ENCODE peak calls at places on chromosomes 6 and 20, in eight cellular contexts. V, T, G, C, S, M, P and A are unnamed samples.

GRCh38 chr20:51529027-51529749 is 13.3 kb downstream of the NFATC2 start:
- DNase-seq in V (no peak), T (no peak), G (no peak), C (no peak), S (no peak), M (no peak), P (no peak), A (no peak)

GRCh38 chr20:278181-278580 is 12.4 kb downstream of the C20orf96 start:
- DNase-seq in V (no peak), T (no peak), G (no peak), C (no peak), S (no peak), M (no peak), P (no peak), A (no peak)

GRCh38 chr6:35051393-35051792 is 89.7 kb downstream of the TCP11 start:
- DNase-seq in V (no peak), T (no peak), G (no peak), C (no peak), S (no peak), M (no peak), P (no peak), A (no peak)

GRCh38 chr20:41094656-41095055 is 42.7 kb upstream of the PLCG1 start:
- DNase-seq in V (no peak), T (no peak), G (no peak), C (no peak), S (no peak), M (no peak), P (no peak), A (no peak)

GRCh38 chr20:16175322-16175721 is 397.9 kb downstream of the KIF16B start:
- DNase-seq in V (no peak), T (no peak), G (no peak), C (no peak), S (no peak), M (no peak), P (no peak), A (no peak)

GRCh38 chr6:147449405-147450161 is 58.9 kb upstream of the SAMD5 start:
- DNase-seq in V (no peak), T (no peak), G (no peak), C (no peak), S (no peak), M (no peak), P (no peak), A (no peak)

GRCh38 chr6:15620616-15621015 is 42.2 kb downstream of the DTNBP1 start:
- DNase-seq in V (no peak), T (no peak), G (no peak), C (no peak), S (no peak), M (no peak), P (no peak), A (no peak)

GRCh38 chr6:19802656-19803055 is 34.5 kb upstream of the ID4 start:
- DNase-seq in V (no peak), T (no peak), G (no peak), C (no peak), S (no peak), M (no peak), P (no peak), A (no peak)

GRCh38 chr6:123925360-123925759 is 121.7 kb downstream of the NKAIN2 start:
- DNase-seq in V (no peak), T (no peak), G (no peak), C (no peak), S (no peak), M (no peak), P (no peak), A (peak; percentile 66)

GRCh38 chr6:149910721-149911151 is 12.2 kb downstream of the RAET1G start:
- DNase-seq in V (no peak), T (no peak), G (no peak), C (no peak), S (no peak), M (no peak), P (no peak), A (no peak)

GRCh38 chr6:149964243-149965190 is 774 bp downstream of the ULBP1 start:
- DNase-seq in V (no peak), T (no peak), G (no peak), C (no peak), S (peak; percentile 62), M (no peak), P (no peak), A (no peak)

GRCh38 chr20:50146732-50147662 is 6.5 kb downstream of the PEDS1 start:
- DNase-seq in V (peak; percentile 53), T (peak; percentile 88), G (no peak), C (peak; percentile 56), S (peak; percentile 71), M (no peak), P (peak; percentile 78), A (peak; percentile 81)

GRCh38 chr20:1338096-1338495 is 9.2 kb upstream of the SDCBP2 start:
- DNase-seq in V (no peak), T (no peak), G (no peak), C (no peak), S (no peak), M (no peak), P (no peak), A (no peak)

GRCh38 chr6:19268117-19268516 is 569.1 kb upstream of the ID4 start:
- DNase-seq in V (no peak), T (no peak), G (no peak), C (no peak), S (no peak), M (no peak), P (no peak), A (no peak)

GRCh38 chr6:93746892-93747291 is 327.5 kb upstream of the EPHA7 start:
- DNase-seq in V (no peak), T (no peak), G (no peak), C (no peak), S (no peak), M (no peak), P (no peak), A (no peak)

GRCh38 chr20:37969949-37970855 is 63.1 kb downstream of the TTI1 start:
- DNase-seq in V (no peak), T (no peak), G (no peak), C (no peak), S (no peak), M (no peak), P (no peak), A (peak; percentile 62)

GRCh38 chr20:62735331-62735821 is 26.7 kb downstream of the NTSR1 start:
- DNase-seq in V (no peak), T (no peak), G (no peak), C (no peak), S (no peak), M (peak; percentile 2), P (peak; percentile 44), A (no peak)

GRCh38 chr6:26554669-26555504 is 16.7 kb downstream of the HMGN4 start:
- DNase-seq in V (no peak), T (peak; percentile 49), G (peak; percentile 74), C (peak; percentile 34), S (no peak), M (no peak), P (no peak), A (peak; percentile 53)

GRCh38 chr20:461254-462198 is 807 bp downstream of the TBC1D20 start:
- DNase-seq in V (peak; percentile 31), T (peak; percentile 45), G (peak; percentile 57), C (peak; percentile 58), S (peak; percentile 77), M (peak; percentile 65), P (peak; percentile 72), A (peak; percentile 42)

GRCh38 chr6:247353-247752 is 44.9 kb upstream of the DUSP22 start:
- DNase-seq in V (no peak), T (no peak), G (no peak), C (no peak), S (no peak), M (no peak), P (no peak), A (no peak)

GRCh38 chr6:118207947-118208346 is 300.9 kb downstream of the SLC35F1 start:
- DNase-seq in V (no peak), T (no peak), G (no peak), C (no peak), S (no peak), M (no peak), P (no peak), A (no peak)

GRCh38 chr6:117441824-117442264 is 16.1 kb upstream of the ROS1 start:
- DNase-seq in V (no peak), T (no peak), G (peak; percentile 82), C (no peak), S (no peak), M (no peak), P (no peak), A (peak; percentile 95)

DNA sequence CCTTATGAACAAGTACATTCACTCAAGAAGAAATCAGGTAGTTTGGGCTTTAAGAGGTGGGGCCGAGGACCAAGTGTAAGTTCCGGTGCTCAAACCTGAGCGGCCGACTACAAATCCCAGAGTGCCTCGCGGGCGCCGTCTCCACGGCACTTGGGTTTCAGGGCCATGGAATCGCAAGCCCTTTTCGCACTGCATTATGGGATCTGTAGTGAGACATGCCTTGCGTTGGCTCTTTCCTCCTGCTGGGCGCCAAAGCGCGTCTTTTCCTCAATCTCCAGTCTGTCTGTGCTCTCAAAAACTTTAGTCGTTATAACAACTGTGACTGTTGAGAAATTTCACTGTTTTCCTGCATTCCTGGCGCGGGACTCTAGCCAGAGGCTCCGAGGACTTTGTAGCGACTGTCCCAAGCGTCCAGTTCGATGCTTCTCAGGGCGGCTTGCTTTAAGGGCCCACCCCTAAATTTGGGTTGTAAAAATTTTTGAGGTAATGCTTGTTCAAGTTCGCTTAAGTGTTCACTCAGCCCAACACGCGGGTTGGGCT is 408 bp upstream of the FBXO9 start:
- DNase-seq in V (peak; percentile 98), T (peak; percentile 98), G (peak; percentile 96), C (peak; percentile 97), S (peak; percentile 97), M (peak; percentile 98), P (peak; percentile 98), A (peak; percentile 98)
- TF ChIP-seq CTCF in V (no peak), T (no peak), G (no peak), C (peak; percentile 10), S (peak; percentile 11), M (no peak), P (no peak), A (no peak)

DNA sequence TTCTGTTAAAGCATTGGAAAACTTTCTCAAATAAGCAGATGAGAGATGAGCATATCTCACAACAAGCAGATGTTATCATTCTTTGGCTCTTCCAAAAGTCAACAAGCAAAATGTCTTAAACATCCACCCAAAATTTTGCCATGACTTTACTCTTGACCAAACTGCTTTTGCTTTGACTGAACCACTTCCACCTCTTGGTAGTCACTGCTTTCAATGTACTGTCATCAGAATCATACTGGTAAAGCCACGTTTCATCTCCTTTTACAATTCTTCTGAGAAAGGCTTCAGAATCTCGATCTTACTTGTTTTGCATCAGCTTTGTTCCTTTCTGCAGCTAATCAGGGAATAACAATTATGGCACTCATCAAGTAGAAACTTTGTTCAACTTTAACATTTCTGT is 498.5 kb upstream of the GJE1 start:
- DNase-seq in V (no peak), T (no peak), G (no peak), C (no peak), S (no peak), M (no peak), P (no peak), A (no peak)
- TF ChIP-seq CTCF in V (no peak), T (no peak), G (no peak), C (no peak), S (no peak), M (no peak), P (no peak), A (no peak)

GRCh38 chr6:116218172-116218633 is 35.7 kb downstream of the TSPYL4 start:
- DNase-seq in V (no peak), T (no peak), G (no peak), C (no peak), S (no peak), M (no peak), P (no peak), A (no peak)
- TF ChIP-seq CTCF in V (peak; percentile 15), T (peak; percentile 16), G (peak; percentile 43), C (peak; percentile 44), S (peak; percentile 58), M (peak; percentile 62), P (no peak), A (peak; percentile 32)

GRCh38 chr20:17850674-17851006 is 118.0 kb downstream of the SNX5 start:
- DNase-seq in V (no peak), T (no peak), G (no peak), C (no peak), S (no peak), M (no peak), P (no peak), A (no peak)
- TF ChIP-seq CTCF in V (no peak), T (no peak), G (no peak), C (no peak), S (no peak), M (no peak), P (no peak), A (no peak)